ENCODE peak calls at places on chromosomes 3 and 15, in four cellular contexts. One of them, this sample, is unnamed.

GRCh38 chr3:42033741-42034140 is 57.4 kb upstream of the TRAK1 start:
- DNase-seq in PC-3: peak; percentile 59
- DNase-seq in neural progenitor cell: no peak
- DNase-seq in fibroblast of lung: peak; percentile 64
- DNase-seq in this sample: no peak

GRCh38 chr15:32698773-32699390 is 18.9 kb upstream of the GREM1 start:
- DNase-seq in PC-3: no peak
- DNase-seq in neural progenitor cell: no peak
- DNase-seq in fibroblast of lung: peak; percentile 62
- DNase-seq in this sample: no peak

GRCh38 chr3:141250828-141251227 is 19.2 kb downstream of the PXYLP1 start:
- DNase-seq in PC-3: no peak
- DNase-seq in fibroblast of lung: peak; percentile 78
- DNase-seq in neural progenitor cell: no peak
- DNase-seq in this sample: no peak

GRCh38 chr3:109177888-109178287 is 41.4 kb downstream of the C3orf85 start:
- DNase-seq in PC-3: no peak
- DNase-seq in neural progenitor cell: no peak
- DNase-seq in fibroblast of lung: peak; percentile 29
- DNase-seq in this sample: no peak

GRCh38 chr3:107752202-107752990 is 229.6 kb downstream of the BBX start:
- DNase-seq in PC-3: peak; percentile 60
- DNase-seq in fibroblast of lung: peak; percentile 25
- DNase-seq in neural progenitor cell: peak; percentile 40
- DNase-seq in this sample: peak; percentile 68

GRCh38 chr3:168094580-168094876 is 1.2 kb downstream of the GOLIM4 start:
- DNase-seq in neural progenitor cell: peak; percentile 79
- DNase-seq in PC-3: no peak
- DNase-seq in fibroblast of lung: no peak
- DNase-seq in this sample: no peak

GRCh38 chr3:192899540-192899982 is 18.1 kb downstream of the MB21D2 start:
- DNase-seq in neural progenitor cell: no peak
- DNase-seq in fibroblast of lung: peak; percentile 92
- DNase-seq in PC-3: peak; percentile 82
- DNase-seq in this sample: no peak

GRCh38 chr3:32758375-32758753 is 59.4 kb upstream of the TRIM71 start:
- DNase-seq in neural progenitor cell: no peak
- DNase-seq in PC-3: peak; percentile 15
- DNase-seq in fibroblast of lung: peak; percentile 48
- DNase-seq in this sample: no peak

GRCh38 chr3:17741621-17742091 is 775 bp downstream of the TBC1D5 start:
- DNase-seq in PC-3: no peak
- DNase-seq in fibroblast of lung: no peak
- DNase-seq in neural progenitor cell: no peak
- DNase-seq in this sample: no peak

GRCh38 chr3:79973917-79974595 is 206.3 kb upstream of the ROBO1 start:
- DNase-seq in fibroblast of lung: peak; percentile 61
- DNase-seq in neural progenitor cell: no peak
- DNase-seq in PC-3: peak; percentile 81
- DNase-seq in this sample: no peak

GRCh38 chr3:111315911-111316310 is 226.1 kb upstream of the CD96 start:
- DNase-seq in fibroblast of lung: peak; percentile 83
- DNase-seq in PC-3: peak; percentile 60
- DNase-seq in neural progenitor cell: no peak
- DNase-seq in this sample: no peak

GRCh38 chr3:33250712-33251111 is 26.5 kb upstream of the FBXL2 start:
- DNase-seq in fibroblast of lung: peak; percentile 65
- DNase-seq in neural progenitor cell: no peak
- DNase-seq in PC-3: no peak
- DNase-seq in this sample: peak; percentile 33

GRCh38 chr3:118525096-118525495 is 509.6 kb downstream of the IGSF11 start:
- DNase-seq in fibroblast of lung: no peak
- DNase-seq in neural progenitor cell: no peak
- DNase-seq in PC-3: no peak
- DNase-seq in this sample: no peak

GRCh38 chr3:186209810-186210752 is 101.2 kb upstream of the ETV5 start:
- DNase-seq in neural progenitor cell: peak; percentile 76
- DNase-seq in PC-3: peak; percentile 26
- DNase-seq in fibroblast of lung: peak; percentile 82
- DNase-seq in this sample: peak; percentile 43

GRCh38 chr15:78007211-78007956 is 70.1 kb downstream of the TBC1D2B start:
- DNase-seq in neural progenitor cell: no peak
- DNase-seq in PC-3: no peak
- DNase-seq in fibroblast of lung: no peak
- DNase-seq in this sample: no peak

GRCh38 chr3:184814214-184814613 is 2.2 kb downstream of the VPS8 start:
- DNase-seq in PC-3: no peak
- DNase-seq in fibroblast of lung: no peak
- DNase-seq in neural progenitor cell: no peak
- DNase-seq in this sample: no peak

GRCh38 chr15:44598892-44599291 is 61.9 kb downstream of the EIF3J start:
- DNase-seq in PC-3: no peak
- DNase-seq in fibroblast of lung: peak; percentile 90
- DNase-seq in neural progenitor cell: no peak
- DNase-seq in this sample: no peak

GRCh38 chr3:124138148-124138547 is 146.2 kb upstream of the ROPN1 start:
- DNase-seq in PC-3: no peak
- DNase-seq in neural progenitor cell: no peak
- DNase-seq in fibroblast of lung: no peak
- DNase-seq in this sample: no peak

GRCh38 chr15:43777293-43777819 is 590 bp upstream of the ELL3 start:
- DNase-seq in PC-3: peak; percentile 77
- DNase-seq in neural progenitor cell: peak; percentile 74
- DNase-seq in fibroblast of lung: peak; percentile 76
- DNase-seq in this sample: peak; percentile 84

GRCh38 chr3:98596902-98597500 is 3.6 kb upstream of the CPOX start:
- DNase-seq in PC-3: peak; percentile 79
- DNase-seq in neural progenitor cell: no peak
- DNase-seq in fibroblast of lung: no peak
- DNase-seq in this sample: peak; percentile 42

GRCh38 chr3:11803977-11804903 is 42.4 kb downstream of the TAMM41 start:
- DNase-seq in fibroblast of lung: peak; percentile 50
- DNase-seq in neural progenitor cell: peak; percentile 73
- DNase-seq in PC-3: peak; percentile 67
- DNase-seq in this sample: peak; percentile 78

GRCh38 chr15:98727115-98728040 is 79.0 kb downstream of the IGF1R start:
- DNase-seq in fibroblast of lung: peak; percentile 98
- DNase-seq in neural progenitor cell: peak; percentile 75
- DNase-seq in PC-3: peak; percentile 95
- DNase-seq in this sample: peak; percentile 90

GRCh38 chr3:45994661-45995369 is 809 bp downstream of the FYCO1 start:
- DNase-seq in fibroblast of lung: no peak
- DNase-seq in neural progenitor cell: peak; percentile 55
- DNase-seq in PC-3: peak; percentile 23
- DNase-seq in this sample: peak; percentile 30

GRCh38 chr3:168889666-168890065 is 773.8 kb downstream of the MECOM start:
- DNase-seq in PC-3: peak; percentile 61
- DNase-seq in fibroblast of lung: no peak
- DNase-seq in neural progenitor cell: no peak
- DNase-seq in this sample: peak; percentile 59

GRCh38 chr3:151145713-151146070 is 57.3 kb downstream of the GPR171 start:
- DNase-seq in neural progenitor cell: no peak
- DNase-seq in fibroblast of lung: no peak
- DNase-seq in PC-3: no peak
- DNase-seq in this sample: peak; percentile 67

GRCh38 chr3:99504258-99504657 is 134.1 kb upstream of the COL8A1 start:
- DNase-seq in PC-3: no peak
- DNase-seq in fibroblast of lung: peak; percentile 64
- DNase-seq in neural progenitor cell: no peak
- DNase-seq in this sample: no peak

GRCh38 chr3:120855665-120856437 is 52.2 kb upstream of the STXBP5L start:
- DNase-seq in PC-3: peak; percentile 82
- DNase-seq in neural progenitor cell: no peak
- DNase-seq in fibroblast of lung: peak; percentile 97
- DNase-seq in this sample: peak; percentile 30

GRCh38 chr15:34336333-34336732 is 1.2 kb downstream of the SLC12A6 start:
- DNase-seq in PC-3: no peak
- DNase-seq in neural progenitor cell: no peak
- DNase-seq in fibroblast of lung: no peak
- DNase-seq in this sample: no peak

GRCh38 chr3:27509376-27509775 is 25.2 kb upstream of the SLC4A7 start:
- DNase-seq in neural progenitor cell: no peak
- DNase-seq in PC-3: no peak
- DNase-seq in fibroblast of lung: no peak
- DNase-seq in this sample: no peak

GRCh38 chr15:59306520-59307163 is 66.0 kb downstream of the MYO1E start:
- DNase-seq in fibroblast of lung: peak; percentile 75
- DNase-seq in neural progenitor cell: no peak
- DNase-seq in PC-3: peak; percentile 82
- DNase-seq in this sample: no peak

GRCh38 chr3:107235923-107236315 is 141.3 kb upstream of the CCDC54 start:
- DNase-seq in fibroblast of lung: peak; percentile 76
- DNase-seq in neural progenitor cell: peak; percentile 81
- DNase-seq in PC-3: peak; percentile 95
- DNase-seq in this sample: peak; percentile 82

DNA sequence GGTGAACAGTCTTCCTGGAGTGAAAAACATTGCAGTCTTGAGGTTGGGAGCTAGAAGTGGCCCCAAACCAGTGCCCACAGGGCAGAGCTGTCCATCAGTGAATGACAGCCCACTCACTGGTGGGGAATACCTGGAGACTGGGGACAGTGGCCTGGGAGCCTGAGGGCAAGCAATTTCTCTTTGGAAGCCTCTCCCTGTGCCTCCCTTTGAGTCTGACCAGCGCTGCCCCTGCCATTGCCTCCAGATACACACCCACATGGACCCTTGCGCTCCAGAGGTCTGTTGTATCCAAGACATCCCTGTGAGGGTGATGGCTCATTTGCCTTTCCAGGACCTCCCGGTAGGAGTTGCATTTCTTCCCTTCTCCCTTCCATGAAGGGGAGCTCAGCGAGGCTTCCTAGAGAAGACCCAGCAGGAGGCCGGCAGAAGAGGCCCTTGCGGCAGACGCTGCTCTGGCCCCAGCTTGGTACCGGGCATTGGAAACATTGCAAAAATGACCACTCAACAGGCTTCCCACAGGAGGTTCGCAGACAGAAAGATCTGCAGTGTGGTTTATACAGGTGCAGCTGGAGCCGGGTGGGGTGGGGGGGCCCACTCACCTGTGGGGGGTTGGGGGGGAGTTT is 38.5 kb downstream of the KLF13 start:
- DNase-seq in neural progenitor cell: no peak
- DNase-seq in fibroblast of lung: no peak
- DNase-seq in PC-3: no peak
- DNase-seq in this sample: no peak
- H3K4me2 ChIP-seq in neural progenitor cell: peak overlapping the region; percentile 71
- H3K4me2 ChIP-seq in fibroblast of lung: no peak overlapping the region
- H3K4me2 ChIP-seq in PC-3: no peak overlapping the region
- H3K4me2 ChIP-seq in this sample: peak overlapping the region; percentile 73

GRCh38 chr15:80403712-80404056 is 498 bp upstream of the ARNT2 start:
- DNase-seq in fibroblast of lung: peak; percentile 30
- DNase-seq in neural progenitor cell: peak; percentile 74
- DNase-seq in PC-3: no peak
- DNase-seq in this sample: peak; percentile 66
- TF ChIP-seq EZH2 in fibroblast of lung: no peak
- TF ChIP-seq EZH2 in neural progenitor cell: no peak
- TF ChIP-seq EZH2 in PC-3: peak; percentile 70
- TF ChIP-seq EZH2 in this sample: no peak

DNA sequence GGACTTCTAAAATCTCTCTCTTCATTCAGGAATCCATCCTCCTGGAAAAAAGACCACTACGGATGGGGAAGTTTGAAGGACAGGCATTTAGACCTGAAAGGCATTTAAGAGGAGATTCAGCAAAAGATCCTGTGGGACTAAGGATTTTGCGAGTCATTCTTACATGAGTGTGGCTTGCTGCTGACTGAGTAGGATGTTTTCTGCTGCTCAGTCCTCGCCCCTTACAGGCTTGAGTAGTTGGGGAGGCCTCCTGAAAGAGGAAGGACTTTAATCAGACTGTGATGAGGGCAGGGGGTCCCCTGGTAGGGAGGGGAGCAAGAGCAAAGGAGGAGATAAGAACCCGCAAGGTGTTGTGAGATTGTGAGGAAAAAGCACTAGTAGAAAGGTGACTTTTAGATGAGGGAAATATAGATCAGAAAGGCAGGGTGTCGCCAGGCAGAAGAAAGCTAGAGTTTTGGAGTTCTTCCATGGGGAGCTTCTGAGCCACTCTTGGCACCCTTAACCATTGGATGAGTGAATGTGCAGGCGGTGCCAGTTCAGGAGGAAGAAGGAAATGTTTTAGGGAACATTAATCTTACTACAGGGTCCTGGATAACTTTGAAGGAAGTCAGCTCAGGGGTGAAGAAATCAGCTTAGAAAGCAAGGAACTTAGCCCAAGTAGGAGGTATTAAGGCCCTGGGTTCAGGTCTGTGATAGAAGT is 171.1 kb downstream of the RORA start:
- DNase-seq in fibroblast of lung: no peak
- DNase-seq in neural progenitor cell: no peak
- DNase-seq in PC-3: no peak
- DNase-seq in this sample: no peak
- H3K4me2 ChIP-seq in fibroblast of lung: no peak overlapping the region
- H3K4me2 ChIP-seq in neural progenitor cell: no peak overlapping the region
- H3K4me2 ChIP-seq in PC-3: no peak overlapping the region
- H3K4me2 ChIP-seq in this sample: no peak overlapping the region

DNA sequence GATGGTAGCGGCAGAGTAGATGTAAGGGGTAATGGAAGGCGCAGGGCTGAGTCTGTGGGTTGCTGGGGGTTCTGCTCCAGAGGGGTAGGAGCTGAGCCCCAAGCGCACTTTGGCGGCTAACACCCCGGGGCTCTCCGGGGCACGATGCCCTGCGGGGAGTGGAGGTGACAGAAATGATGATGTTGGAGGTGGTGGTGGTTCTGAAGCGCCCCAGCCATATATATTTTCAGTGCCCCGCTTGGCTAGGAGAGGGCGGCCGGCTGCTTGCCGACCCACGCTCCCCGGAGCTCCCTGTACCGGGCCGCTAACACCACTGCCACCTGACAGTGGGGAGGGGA is 9.7 kb downstream of the ZIC4 start:
- DNase-seq in PC-3: no peak
- DNase-seq in fibroblast of lung: no peak
- DNase-seq in neural progenitor cell: no peak
- DNase-seq in this sample: no peak
- TF ChIP-seq EZH2 in PC-3: no peak
- TF ChIP-seq EZH2 in fibroblast of lung: no peak
- TF ChIP-seq EZH2 in neural progenitor cell: no peak
- TF ChIP-seq EZH2 in this sample: peak; percentile 52

DNA sequence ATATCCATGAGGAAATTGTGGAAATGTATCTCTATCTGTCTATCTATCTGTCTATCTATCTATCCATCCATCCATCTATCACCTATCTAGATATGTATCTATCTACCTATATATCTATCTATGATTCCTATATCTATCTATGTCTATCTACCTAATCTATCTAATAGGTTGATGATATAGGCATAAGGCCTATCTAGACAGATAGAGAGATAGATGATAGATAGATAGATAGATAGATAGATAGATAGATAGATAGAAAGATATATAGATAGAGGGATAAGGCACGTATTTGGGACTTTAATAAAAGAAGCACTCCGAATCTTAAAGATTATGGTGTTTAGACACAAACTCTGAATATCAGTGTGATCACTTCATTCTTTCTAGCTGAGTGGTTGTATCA is 58.1 kb downstream of the DIPK2A start:
- DNase-seq in fibroblast of lung: no peak
- DNase-seq in PC-3: no peak
- DNase-seq in neural progenitor cell: no peak
- DNase-seq in this sample: no peak
- H3K4me2 ChIP-seq in fibroblast of lung: no peak overlapping the region
- H3K4me2 ChIP-seq in PC-3: no peak overlapping the region
- H3K4me2 ChIP-seq in neural progenitor cell: no peak overlapping the region
- H3K4me2 ChIP-seq in this sample: no peak overlapping the region

GRCh38 chr3:137764563-137765309 is 621 bp downstream of the SOX14 start:
- DNase-seq in neural progenitor cell: peak; percentile 44
- DNase-seq in fibroblast of lung: no peak
- DNase-seq in PC-3: no peak
- DNase-seq in this sample: peak; percentile 54
- TF ChIP-seq EZH2 in neural progenitor cell: peak; percentile 82
- TF ChIP-seq EZH2 in fibroblast of lung: no peak
- TF ChIP-seq EZH2 in PC-3: no peak
- TF ChIP-seq EZH2 in this sample: peak; percentile 97